ENCODE peak calls at places on chromosomes 3 and 15, in seven cellular contexts. N, E, A, R, Q, Z and K are unnamed samples.

GRCh38 chr3:116135462-116135861 is 309.8 kb downstream of the LSAMP start:
- DNase-seq in N (no peak), Z (no peak), E (peak; percentile 2), Q (no peak), A (peak; percentile 53), R (no peak), K (no peak)

GRCh38 chr15:74343127-74343796 is 24.2 kb downstream of the CYP11A1 start:
- DNase-seq in Q (no peak), N (no peak), R (no peak), Z (no peak), E (no peak), A (no peak), K (no peak)

GRCh38 chr15:78414608-78415250 is 23.3 kb upstream of the IREB2 start:
- DNase-seq in E (no peak), R (no peak), Q (no peak), N (no peak), Z (peak; percentile 21), A (no peak), K (no peak)

GRCh38 chr3:81425198-81425868 is 336.1 kb downstream of the GBE1 start:
- DNase-seq in Q (no peak), N (no peak), Z (no peak), R (no peak), E (no peak), A (no peak), K (peak; percentile 76)

GRCh38 chr3:81279481-81280273 is 481.8 kb downstream of the GBE1 start:
- DNase-seq in Z (no peak), N (no peak), R (no peak), A (no peak), Q (no peak), E (no peak), K (peak; percentile 13)

GRCh38 chr3:164687902-164688301 is 390.4 kb downstream of the SI start:
- DNase-seq in Z (no peak), R (no peak), Q (no peak), E (no peak), N (no peak), A (no peak), K (no peak)

GRCh38 chr15:85494035-85494793 is 113.8 kb downstream of the AKAP13 start:
- DNase-seq in Q (no peak), Z (peak; percentile 8), A (no peak), E (no peak), R (no peak), N (no peak), K (peak; percentile 63)

GRCh38 chr15:78811825-78812183 is 540 bp upstream of the ADAMTS7 start:
- DNase-seq in Z (peak; percentile 8), Q (no peak), A (no peak), N (no peak), R (no peak), E (no peak), K (no peak)

GRCh38 chr15:70892002-70892911 is at the start of the genes LRRC49 and THAP10:
- DNase-seq in E (peak; percentile 92), A (peak; percentile 90), N (peak; percentile 69), R (peak; percentile 82), Q (peak; percentile 37), Z (peak; percentile 97), K (peak; percentile 92)

GRCh38 chr3:55936549-55937052 is 449.5 kb upstream of the WNT5A start:
- DNase-seq in A (no peak), Z (peak; percentile 1), E (no peak), R (no peak), N (no peak), Q (no peak), K (no peak)

GRCh38 chr15:67790610-67791319 is 34.5 kb upstream of the SKOR1 start:
- DNase-seq in Z (peak; percentile 66), E (no peak), R (no peak), A (no peak), N (no peak), Q (no peak), K (no peak)

GRCh38 chr3:141229132-141229531 is 2.5 kb upstream of the PXYLP1 start:
- DNase-seq in Z (peak; percentile 81), E (no peak), A (no peak), R (no peak), N (no peak), Q (no peak), K (no peak)

GRCh38 chr3:192915306-192915705 is 2.4 kb downstream of the MB21D2 start:
- DNase-seq in Q (no peak), Z (no peak), R (no peak), A (peak; percentile 41), E (peak; percentile 85), N (no peak), K (no peak)

GRCh38 chr3:46643701-46644100 is 31.4 kb downstream of the FAM240A start:
- DNase-seq in Q (no peak), E (no peak), R (no peak), Z (no peak), N (no peak), A (no peak), K (no peak)

GRCh38 chr3:186283651-186284445 is 78.2 kb downstream of the DGKG start:
- DNase-seq in N (no peak), Z (no peak), Q (no peak), A (no peak), E (no peak), R (no peak), K (no peak)

GRCh38 chr15:62112616-62113593 is 46.1 kb downstream of the C2CD4A start:
- DNase-seq in Z (no peak), N (no peak), A (no peak), E (no peak), Q (no peak), R (peak; percentile 66), K (peak; percentile 75)

GRCh38 chr3:160159346-160159745 is 65.9 kb upstream of the C3orf80 start:
- DNase-seq in Z (no peak), E (no peak), N (no peak), Q (no peak), A (no peak), R (no peak), K (no peak)

GRCh38 chr3:194250104-194251002 is 100.8 kb downstream of the CPN2 start:
- DNase-seq in Q (no peak), Z (no peak), N (no peak), E (no peak), R (peak; percentile 48), A (no peak), K (no peak)

GRCh38 chr3:56795097-56795806 is 6.5 kb downstream of the ARHGEF3 start:
- DNase-seq in A (no peak), R (no peak), N (no peak), Q (no peak), E (no peak), Z (no peak), K (no peak)

GRCh38 chr3:49668861-49669260 is 5.3 kb upstream of the APEH start:
- DNase-seq in N (no peak), A (no peak), E (no peak), Z (no peak), Q (no peak), R (no peak), K (no peak)

GRCh38 chr15:27873039-27873438 is 226.1 kb downstream of the OCA2 start:
- DNase-seq in R (no peak), E (no peak), N (no peak), Z (no peak), Q (no peak), A (no peak), K (no peak)

GRCh38 chr15:74790080-74790916 is 8.4 kb downstream of the CSK start:
- DNase-seq in A (peak; percentile 43), E (peak; percentile 92), N (peak; percentile 74), R (no peak), Z (no peak), Q (no peak), K (no peak)

GRCh38 chr15:71091601-71092000 is 23.7 kb upstream of the THSD4 start:
- DNase-seq in R (no peak), Q (no peak), E (no peak), Z (no peak), A (no peak), N (no peak), K (no peak)

GRCh38 chr15:62105266-62105665 is 38.5 kb downstream of the C2CD4A start:
- DNase-seq in Z (no peak), N (no peak), R (no peak), A (no peak), Q (no peak), E (no peak), K (no peak)

GRCh38 chr3:136959599-136959998 is 1.8 kb downstream of the IL20RB start:
- DNase-seq in E (no peak), Z (no peak), R (no peak), Q (no peak), A (no peak), N (no peak), K (no peak)

GRCh38 chr3:89434621-89435380 is 327.4 kb downstream of the EPHA3 start:
- DNase-seq in A (no peak), N (no peak), Q (no peak), E (no peak), R (no peak), Z (no peak), K (no peak)

GRCh38 chr3:67526246-67526645 is 128.2 kb downstream of the SUCLG2 start:
- DNase-seq in Z (no peak), N (no peak), R (no peak), A (no peak), Q (no peak), E (no peak), K (no peak)

GRCh38 chr3:49410844-49411549 is 779 bp downstream of the RHOA start:
- DNase-seq in A (peak; percentile 76), R (no peak), N (no peak), E (no peak), Q (no peak), Z (no peak), K (no peak)

GRCh38 chr15:78438595-78439285 is 724 bp downstream of the IREB2 start:
- DNase-seq in N (peak; percentile 50), R (no peak), Q (no peak), E (peak; percentile 41), Z (peak; percentile 18), A (peak; percentile 61), K (no peak)

GRCh38 chr3:194675081-194675640 is 3.2 kb upstream of the LSG1 start:
- DNase-seq in Q (no peak), R (no peak), A (no peak), E (peak; percentile 59), N (peak; percentile 80), Z (no peak), K (no peak)

GRCh38 chr3:112304611-112305010 is 10.6 kb upstream of the SLC9C1 start:
- DNase-seq in A (peak; percentile 3), R (no peak), N (no peak), E (no peak), Q (no peak), Z (peak; percentile 36), K (no peak)

GRCh38 chr3:72329354-72329753 is 518.9 kb downstream of the SHQ1 start:
- DNase-seq in E (no peak), N (no peak), Z (no peak), R (no peak), Q (no peak), A (peak; percentile 87), K (no peak)

GRCh38 chr15:54273928-54274327 is 295.7 kb downstream of the UNC13C start:
- DNase-seq in E (no peak), N (no peak), Q (no peak), A (peak; percentile 3), Z (no peak), R (no peak), K (no peak)